ENCODE peak calls at places on chromosomes 3 and 15, in six cellular contexts. Y, O, Z, I, Q and P are unnamed samples.

GRCh38 chr3:49611291-49611690 is 57.0 kb downstream of the BSN start:
- DNase-seq in O (no peak), Q (no peak), Y (no peak), Z (no peak), I (no peak), P (no peak)

GRCh38 chr3:65751123-65751700 is 287.5 kb downstream of the MAGI1 start:
- DNase-seq in Y (peak; percentile 64), I (peak; percentile 33), O (peak; percentile 59), Z (no peak), Q (no peak), P (peak; percentile 71)

GRCh38 chr3:112640333-112640863 is 545 bp downstream of the CCDC80 start:
- DNase-seq in Q (no peak), Z (no peak), O (peak; percentile 32), I (peak; percentile 81), Y (peak; percentile 94), P (peak; percentile 41)

GRCh38 chr15:89419370-89419984 is 76.9 kb downstream of the RHCG start:
- DNase-seq in Y (peak; percentile 62), I (no peak), Z (no peak), O (peak; percentile 62), Q (no peak), P (no peak)

GRCh38 chr3:158488670-158489069 is 82.3 kb upstream of the MLF1 start:
- DNase-seq in I (no peak), Q (no peak), O (no peak), Z (no peak), Y (no peak), P (no peak)

GRCh38 chr15:31088672-31089360 is 12.7 kb downstream of the TRPM1 start:
- DNase-seq in Q (no peak), I (no peak), Y (no peak), O (no peak), Z (no peak), P (no peak)

GRCh38 chr3:15099364-15100098 is 583 bp upstream of the RBSN start:
- DNase-seq in Q (no peak), I (no peak), Y (no peak), Z (no peak), O (no peak), P (no peak)

GRCh38 chr15:35725353-35725752 is 179.4 kb upstream of the DPH6 start:
- DNase-seq in Y (peak; percentile 54), Z (no peak), I (no peak), Q (no peak), O (no peak), P (no peak)

GRCh38 chr15:101045835-101046691 is 126.9 kb downstream of the LRRK1 start:
- DNase-seq in Z (no peak), Q (no peak), I (no peak), O (no peak), Y (no peak), P (no peak)

GRCh38 chr15:101176625-101177024 is 75.2 kb downstream of the CHSY1 start:
- DNase-seq in O (no peak), Y (peak; percentile 73), Z (no peak), Q (no peak), I (no peak), P (no peak)

GRCh38 chr15:100725121-100726069 is 123.0 kb downstream of the ASB7 start:
- DNase-seq in Y (peak; percentile 44), Z (no peak), I (peak; percentile 73), Q (no peak), O (no peak), P (no peak)

GRCh38 chr3:52205727-52206372 is 7.9 kb downstream of the ALAS1 start:
- DNase-seq in Y (no peak), Q (no peak), Z (no peak), O (no peak), I (peak; percentile 39), P (no peak)

GRCh38 chr3:156425651-156426050 is 129.3 kb downstream of the SSR3 start:
- DNase-seq in I (no peak), Q (no peak), Z (no peak), O (no peak), Y (no peak), P (peak; percentile 78)

GRCh38 chr15:60421544-60421943 is 23.8 kb upstream of the ANXA2 start:
- DNase-seq in Y (peak; percentile 86), Q (no peak), Z (no peak), O (no peak), I (peak; percentile 86), P (no peak)

GRCh38 chr3:101850327-101851048 is 1.2 kb downstream of the NFKBIZ start:
- DNase-seq in O (peak; percentile 56), Y (peak; percentile 88), Z (no peak), I (peak; percentile 80), Q (no peak), P (no peak)